ENCODE peak calls at places on chromosomes 3 and 15, in nine cellular contexts. E is left colon; V is IMR-90; Q is substantia nigra; Z is progenitor cell of endocrine pancreas; M is CD4-positive, alpha-beta T cell; H is stimulated activated CD4-positive, alpha-beta T cell treated with anti-CD3 and anti-CD28 coated beads, Interleukin-1b, Interleukin-23, amount 100 ng/mL, for 4 hours; P is RWPE2; S is hepatocyte. O is an unnamed sample.

GRCh38 chr3:29140706-29141105 is 140.2 kb upstream of the RBMS3 start:
- DNase-seq in E (no peak), Z (no peak), V (peak), S (peak), M (no peak), H (no peak), P (no peak), Q (no peak), O (no peak)

GRCh38 chr15:63918317-63918672 is 84.5 kb upstream of the HERC1 start:
- DNase-seq in V (no peak), Q (no peak), S (no peak), H (no peak), E (peak), M (no peak), P (no peak), Z (no peak), O (no peak)

GRCh38 chr3:102059145-102059943 is 210.0 kb downstream of the NFKBIZ start:
- DNase-seq in S (no peak), M (no peak), Z (no peak), E (no peak), V (no peak), H (no peak), Q (no peak), P (no peak), O (no peak)

GRCh38 chr15:39976291-39977274 is 42.7 kb downstream of the EIF2AK4 start:
- DNase-seq in M (peak), P (peak), V (peak), H (no peak), E (peak), Q (peak), Z (peak), S (peak), O (peak)

GRCh38 chr3:109910772-109911171 is 573.4 kb upstream of the DPPA4 start:
- DNase-seq in H (no peak), E (no peak), Z (no peak), M (no peak), V (no peak), Q (no peak), S (no peak), P (no peak), O (no peak)

GRCh38 chr15:60326824-60327654 is 70.7 kb downstream of the ANXA2 start:
- DNase-seq in H (no peak), S (peak), M (peak), Q (no peak), Z (no peak), P (no peak), E (no peak), V (peak), O (no peak)

GRCh38 chr15:42332331-42332730 is 27.0 kb upstream of the CAPN3 start:
- DNase-seq in H (no peak), E (no peak), Q (no peak), V (peak), M (no peak), P (no peak), Z (no peak), S (no peak), O (no peak)

GRCh38 chr3:110734524-110734923 is 337.1 kb upstream of the NECTIN3 start:
- DNase-seq in Z (no peak), H (no peak), M (no peak), P (no peak), S (no peak), E (no peak), Q (no peak), V (no peak), O (no peak)

GRCh38 chr15:43881944-43882343 is 55.1 kb downstream of the WDR76 start:
- DNase-seq in V (no peak), S (no peak), H (no peak), M (no peak), Q (no peak), E (no peak), Z (no peak), P (peak), O (no peak)

GRCh38 chr3:46867550-46867898 is 4.3 kb upstream of the MYL3 start:
- DNase-seq in P (no peak), E (peak), Z (no peak), V (no peak), S (no peak), Q (no peak), M (no peak), H (no peak), O (peak)

GRCh38 chr3:37183375-37183831 is 9.0 kb upstream of the LRRFIP2 start:
- DNase-seq in V (peak), S (no peak), Q (no peak), H (no peak), M (no peak), P (no peak), E (no peak), Z (no peak), O (no peak)

GRCh38 chr3:106454497-106454896 is 585.7 kb upstream of the CBLB start:
- DNase-seq in E (no peak), H (no peak), Q (no peak), M (no peak), Z (no peak), V (no peak), S (no peak), P (no peak), O (no peak)